ENCODE peak calls at places on chromosomes 11 and 22, in seven cellular contexts. One of them, this sample, is unnamed.

GRCh38 chr11:35066783-35067476 is 72.0 kb upstream of the CD44 start:
- DNase-seq in BE2C: no peak
- DNase-seq in lung: no peak
- DNase-seq in cardiac fibroblast: no peak
- DNase-seq in cardiac muscle cell: no peak
- DNase-seq in Caco-2: no peak
- DNase-seq in Calu3: no peak
- DNase-seq in this sample: no peak

GRCh38 chr11:15490535-15490934 is 375.8 kb downstream of the INSC start:
- DNase-seq in BE2C: no peak
- DNase-seq in lung: no peak
- DNase-seq in cardiac fibroblast: no peak
- DNase-seq in cardiac muscle cell: no peak
- DNase-seq in Caco-2: no peak
- DNase-seq in Calu3: no peak
- DNase-seq in this sample: no peak

GRCh38 chr22:41177040-41177625 is 28.0 kb upstream of the L3MBTL2 start:
- DNase-seq in BE2C: no peak
- DNase-seq in lung: no peak
- DNase-seq in cardiac fibroblast: no peak
- DNase-seq in cardiac muscle cell: no peak
- DNase-seq in Caco-2: no peak
- DNase-seq in Calu3: no peak
- DNase-seq in this sample: no peak

GRCh38 chr11:78112588-78113275 is 26.7 kb downstream of the ALG8 start:
- DNase-seq in BE2C: no peak
- DNase-seq in lung: no peak
- DNase-seq in cardiac fibroblast: no peak
- DNase-seq in cardiac muscle cell: no peak
- DNase-seq in Caco-2: no peak
- DNase-seq in Calu3: no peak
- DNase-seq in this sample: no peak

GRCh38 chr22:45007247-45007945 is 2.4 kb downstream of the PHF21B start:
- DNase-seq in BE2C: peak
- DNase-seq in lung: no peak
- DNase-seq in cardiac fibroblast: peak
- DNase-seq in cardiac muscle cell: peak
- DNase-seq in Caco-2: peak
- DNase-seq in Calu3: peak
- DNase-seq in this sample: peak

GRCh38 chr11:10285148-10285802 is 8.7 kb downstream of the SBF2 start:
- DNase-seq in BE2C: no peak
- DNase-seq in lung: no peak
- DNase-seq in cardiac fibroblast: peak
- DNase-seq in cardiac muscle cell: no peak
- DNase-seq in Caco-2: no peak
- DNase-seq in Calu3: no peak
- DNase-seq in this sample: no peak

GRCh38 chr22:37801946-37802309 is 5.8 kb upstream of the GCAT start:
- DNase-seq in BE2C: no peak
- DNase-seq in lung: no peak
- DNase-seq in cardiac fibroblast: no peak
- DNase-seq in cardiac muscle cell: no peak
- DNase-seq in Caco-2: no peak
- DNase-seq in Calu3: no peak
- DNase-seq in this sample: no peak

GRCh38 chr11:9704037-9704436 is 40.2 kb downstream of the SWAP70 start:
- DNase-seq in BE2C: no peak
- DNase-seq in lung: no peak
- DNase-seq in cardiac fibroblast: no peak
- DNase-seq in cardiac muscle cell: no peak
- DNase-seq in Caco-2: no peak
- DNase-seq in Calu3: no peak
- DNase-seq in this sample: no peak

GRCh38 chr11:119318240-119319135 is 1.6 kb upstream of the MCAM start:
- DNase-seq in BE2C: peak
- DNase-seq in lung: no peak
- DNase-seq in cardiac fibroblast: peak
- DNase-seq in cardiac muscle cell: peak
- DNase-seq in Caco-2: peak
- DNase-seq in Calu3: no peak
- DNase-seq in this sample: peak

GRCh38 chr22:19178659-19179471 is at the start of gene SLC25A1:
- DNase-seq in BE2C: peak
- DNase-seq in lung: peak
- DNase-seq in cardiac fibroblast: peak
- DNase-seq in cardiac muscle cell: peak
- DNase-seq in Caco-2: peak
- DNase-seq in Calu3: peak
- DNase-seq in this sample: peak

GRCh38 chr11:105144887-105145286 is 5.3 kb upstream of the CARD18 start:
- DNase-seq in BE2C: no peak
- DNase-seq in lung: no peak
- DNase-seq in cardiac fibroblast: peak
- DNase-seq in cardiac muscle cell: no peak
- DNase-seq in Caco-2: no peak
- DNase-seq in Calu3: peak
- DNase-seq in this sample: peak

GRCh38 chr11:34277166-34277565 is 80.6 kb downstream of the ABTB2 start:
- DNase-seq in BE2C: no peak
- DNase-seq in lung: no peak
- DNase-seq in cardiac fibroblast: no peak
- DNase-seq in cardiac muscle cell: no peak
- DNase-seq in Caco-2: no peak
- DNase-seq in Calu3: no peak
- DNase-seq in this sample: no peak

GRCh38 chr11:74685905-74686304 is 45.3 kb downstream of the CHRDL2 start:
- DNase-seq in BE2C: peak
- DNase-seq in lung: no peak
- DNase-seq in cardiac fibroblast: no peak
- DNase-seq in cardiac muscle cell: no peak
- DNase-seq in Caco-2: no peak
- DNase-seq in Calu3: no peak
- DNase-seq in this sample: no peak

GRCh38 chr11:63251312-63251711 is 7.9 kb upstream of the SLC22A25 start:
- DNase-seq in BE2C: no peak
- DNase-seq in lung: no peak
- DNase-seq in cardiac fibroblast: no peak
- DNase-seq in cardiac muscle cell: no peak
- DNase-seq in Caco-2: no peak
- DNase-seq in Calu3: no peak
- DNase-seq in this sample: no peak

GRCh38 chr11:16997624-16998023 is 16.6 kb downstream of the PLEKHA7 start:
- DNase-seq in BE2C: no peak
- DNase-seq in lung: no peak
- DNase-seq in cardiac fibroblast: no peak
- DNase-seq in cardiac muscle cell: no peak
- DNase-seq in Caco-2: no peak
- DNase-seq in Calu3: no peak
- DNase-seq in this sample: no peak

GRCh38 chr11:95912902-95913560 is 10.9 kb downstream of the MTMR2 start:
- DNase-seq in BE2C: no peak
- DNase-seq in lung: no peak
- DNase-seq in cardiac fibroblast: peak
- DNase-seq in cardiac muscle cell: no peak
- DNase-seq in Caco-2: no peak
- DNase-seq in Calu3: no peak
- DNase-seq in this sample: peak

GRCh38 chr11:102109896-102110760 is at the start of gene YAP1:
- DNase-seq in BE2C: peak
- DNase-seq in lung: peak
- DNase-seq in cardiac fibroblast: peak
- DNase-seq in cardiac muscle cell: peak
- DNase-seq in Caco-2: peak
- DNase-seq in Calu3: peak
- DNase-seq in this sample: peak

GRCh38 chr11:102111787-102112653 is 1.8 kb downstream of the YAP1 start:
- DNase-seq in BE2C: no peak
- DNase-seq in lung: no peak
- DNase-seq in cardiac fibroblast: peak
- DNase-seq in cardiac muscle cell: peak
- DNase-seq in Caco-2: peak
- DNase-seq in Calu3: no peak
- DNase-seq in this sample: peak

GRCh38 chr11:102112654-102112926 is 2.3 kb downstream of the YAP1 start:
- DNase-seq in BE2C: no peak
- DNase-seq in lung: no peak
- DNase-seq in cardiac fibroblast: no peak
- DNase-seq in cardiac muscle cell: no peak
- DNase-seq in Caco-2: no peak
- DNase-seq in Calu3: no peak
- DNase-seq in this sample: no peak

GRCh38 chr11:102110761-102111010 is 439 bp downstream of the YAP1 start:
- DNase-seq in BE2C: peak
- DNase-seq in lung: no peak
- DNase-seq in cardiac fibroblast: no peak
- DNase-seq in cardiac muscle cell: no peak
- DNase-seq in Caco-2: no peak
- DNase-seq in Calu3: no peak
- DNase-seq in this sample: no peak

GRCh38 chr11:102111011-102111786 is 952 bp downstream of the YAP1 start:
- DNase-seq in BE2C: peak
- DNase-seq in lung: peak
- DNase-seq in cardiac fibroblast: peak
- DNase-seq in cardiac muscle cell: peak
- DNase-seq in Caco-2: peak
- DNase-seq in Calu3: peak
- DNase-seq in this sample: peak
- TF ChIP-seq CTCF in BE2C: no peak
- TF ChIP-seq CTCF in lung: no peak
- TF ChIP-seq CTCF in cardiac fibroblast: peak
- TF ChIP-seq CTCF in cardiac muscle cell: peak
- TF ChIP-seq CTCF in Caco-2: no peak
- TF ChIP-seq CTCF in Calu3: no peak
- TF ChIP-seq CTCF in this sample: no peak

GRCh38 chr22:34798605-34799004 is 267.4 kb upstream of the ISX start:
- DNase-seq in BE2C: no peak
- DNase-seq in lung: no peak
- DNase-seq in cardiac fibroblast: no peak
- DNase-seq in cardiac muscle cell: no peak
- DNase-seq in Caco-2: no peak
- DNase-seq in Calu3: no peak
- DNase-seq in this sample: no peak

GRCh38 chr22:34808618-34809017 is 257.3 kb upstream of the ISX start:
- DNase-seq in BE2C: no peak
- DNase-seq in lung: no peak
- DNase-seq in cardiac fibroblast: no peak
- DNase-seq in cardiac muscle cell: no peak
- DNase-seq in Caco-2: no peak
- DNase-seq in Calu3: no peak
- DNase-seq in this sample: no peak

GRCh38 chr22:34800265-34800664 is 265.7 kb upstream of the ISX start:
- DNase-seq in BE2C: no peak
- DNase-seq in lung: no peak
- DNase-seq in cardiac fibroblast: peak
- DNase-seq in cardiac muscle cell: no peak
- DNase-seq in Caco-2: no peak
- DNase-seq in Calu3: no peak
- DNase-seq in this sample: peak

GRCh38 chr22:34801221-34801620 is 264.7 kb upstream of the ISX start:
- DNase-seq in BE2C: no peak
- DNase-seq in lung: no peak
- DNase-seq in cardiac fibroblast: no peak
- DNase-seq in cardiac muscle cell: no peak
- DNase-seq in Caco-2: no peak
- DNase-seq in Calu3: no peak
- DNase-seq in this sample: no peak

GRCh38 chr22:34804588-34804987 is 261.4 kb upstream of the ISX start:
- DNase-seq in BE2C: no peak
- DNase-seq in lung: no peak
- DNase-seq in cardiac fibroblast: no peak
- DNase-seq in cardiac muscle cell: peak
- DNase-seq in Caco-2: peak
- DNase-seq in Calu3: no peak
- DNase-seq in this sample: no peak
- TF ChIP-seq CTCF in BE2C: no peak
- TF ChIP-seq CTCF in lung: no peak
- TF ChIP-seq CTCF in cardiac fibroblast: no peak
- TF ChIP-seq CTCF in cardiac muscle cell: no peak
- TF ChIP-seq CTCF in Caco-2: no peak
- TF ChIP-seq CTCF in Calu3: no peak
- TF ChIP-seq CTCF in this sample: no peak

GRCh38 chr11:41206388-41206787 is 253.1 kb downstream of the LRRC4C start:
- DNase-seq in BE2C: no peak
- DNase-seq in lung: no peak
- DNase-seq in cardiac fibroblast: no peak
- DNase-seq in cardiac muscle cell: no peak
- DNase-seq in Caco-2: no peak
- DNase-seq in Calu3: no peak
- DNase-seq in this sample: no peak

DNA sequence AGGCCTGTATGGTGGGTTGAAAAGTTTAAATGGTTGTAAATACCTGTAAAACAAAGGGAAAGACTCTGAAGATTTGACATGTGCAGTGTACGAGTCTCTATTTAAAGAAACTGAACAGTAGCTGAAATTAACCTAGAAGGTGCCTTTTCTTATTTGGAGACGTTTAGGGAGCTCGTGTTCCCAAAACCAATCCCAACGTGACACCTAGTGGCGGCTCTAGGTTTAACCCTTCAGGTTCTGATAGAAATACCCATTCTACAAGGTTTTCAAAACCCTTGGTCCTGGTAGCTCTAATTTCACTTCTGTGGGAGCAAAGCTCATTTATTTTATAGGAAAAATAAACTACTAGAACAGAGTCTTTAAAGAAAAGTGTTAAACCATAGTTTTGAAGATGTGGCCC is 258.3 kb downstream of the LRRC4C start:
- DNase-seq in BE2C: peak
- DNase-seq in lung: peak
- DNase-seq in cardiac fibroblast: peak
- DNase-seq in cardiac muscle cell: peak
- DNase-seq in Caco-2: peak
- DNase-seq in Calu3: peak
- DNase-seq in this sample: peak
- TF ChIP-seq CTCF in BE2C: peak
- TF ChIP-seq CTCF in lung: no peak
- TF ChIP-seq CTCF in cardiac fibroblast: peak
- TF ChIP-seq CTCF in cardiac muscle cell: peak
- TF ChIP-seq CTCF in Caco-2: peak
- TF ChIP-seq CTCF in Calu3: no peak
- TF ChIP-seq CTCF in this sample: peak

GRCh38 chr22:32043391-32043790 is 330 bp downstream of the SLC5A1 start:
- DNase-seq in BE2C: no peak
- DNase-seq in lung: no peak
- DNase-seq in cardiac fibroblast: no peak
- DNase-seq in cardiac muscle cell: no peak
- DNase-seq in Caco-2: no peak
- DNase-seq in Calu3: peak
- DNase-seq in this sample: no peak

GRCh38 chr22:32048069-32048468 is 5.0 kb downstream of the SLC5A1 start:
- DNase-seq in BE2C: no peak
- DNase-seq in lung: no peak
- DNase-seq in cardiac fibroblast: no peak
- DNase-seq in cardiac muscle cell: no peak
- DNase-seq in Caco-2: no peak
- DNase-seq in Calu3: no peak
- DNase-seq in this sample: no peak

GRCh38 chr22:32044477-32044876 is 1.4 kb downstream of the SLC5A1 start:
- DNase-seq in BE2C: no peak
- DNase-seq in lung: no peak
- DNase-seq in cardiac fibroblast: no peak
- DNase-seq in cardiac muscle cell: no peak
- DNase-seq in Caco-2: no peak
- DNase-seq in Calu3: no peak
- DNase-seq in this sample: no peak

GRCh38 chr22:32042924-32043323 is at the start of gene SLC5A1:
- DNase-seq in BE2C: no peak
- DNase-seq in lung: peak
- DNase-seq in cardiac fibroblast: no peak
- DNase-seq in cardiac muscle cell: no peak
- DNase-seq in Caco-2: no peak
- DNase-seq in Calu3: peak
- DNase-seq in this sample: no peak

GRCh38 chr22:32044913-32045312 is 1.9 kb downstream of the SLC5A1 start:
- DNase-seq in BE2C: no peak
- DNase-seq in lung: no peak
- DNase-seq in cardiac fibroblast: no peak
- DNase-seq in cardiac muscle cell: no peak
- DNase-seq in Caco-2: no peak
- DNase-seq in Calu3: peak
- DNase-seq in this sample: no peak
- TF ChIP-seq CTCF in BE2C: no peak
- TF ChIP-seq CTCF in lung: no peak
- TF ChIP-seq CTCF in cardiac fibroblast: no peak
- TF ChIP-seq CTCF in cardiac muscle cell: no peak
- TF ChIP-seq CTCF in Caco-2: no peak
- TF ChIP-seq CTCF in Calu3: no peak
- TF ChIP-seq CTCF in this sample: no peak